ENCODE peak calls at places on chromosomes 3 and 15, in ten cellular contexts. F is right lobe of liver, T is sigmoid colon, V is tibial nerve, D is uterus, Y is thyroid gland, C is breast epithelium, S is heart left ventricle, U is A549, R is Peyer's patch. Q is an unnamed sample.

GRCh38 chr15:53976844-53977392 is 1.3 kb upstream of the UNC13C start:
- DNase-seq in F (no peak), T (no peak), V (no peak), D (no peak), Y (peak; percentile 77), C (peak; percentile 52), S (no peak), U (peak; percentile 42), R (no peak), Q (no peak)

GRCh38 chr3:174169736-174170135 is 689.4 kb upstream of the NAALADL2 start:
- DNase-seq in F (no peak), T (no peak), V (no peak), D (no peak), Y (no peak), C (no peak), S (no peak), U (no peak), R (no peak), Q (no peak)

GRCh38 chr3:112605285-112605684 is 35.7 kb downstream of the CCDC80 start:
- DNase-seq in F (no peak), T (no peak), V (no peak), D (no peak), Y (peak; percentile 6), C (no peak), S (no peak), U (peak; percentile 27), R (no peak), Q (no peak)

GRCh38 chr3:146177986-146178385 is 17.0 kb upstream of the PLOD2 start:
- DNase-seq in F (no peak), T (no peak), V (no peak), D (no peak), Y (no peak), C (no peak), S (no peak), U (no peak), R (no peak), Q (no peak)

GRCh38 chr3:30347679-30348216 is 258.7 kb upstream of the TGFBR2 start:
- DNase-seq in F (no peak), T (no peak), V (no peak), D (no peak), Y (no peak), C (no peak), S (no peak), U (no peak), R (no peak), Q (no peak)

GRCh38 chr3:56921573-56922571 is 120.1 kb upstream of the ARHGEF3 start:
- DNase-seq in F (no peak), T (peak; percentile 71), V (no peak), D (no peak), Y (peak; percentile 70), C (no peak), S (no peak), U (no peak), R (no peak), Q (no peak)

GRCh38 chr15:64503197-64503596 is 42.8 kb downstream of the ZNF609 start:
- DNase-seq in F (no peak), T (no peak), V (no peak), D (peak; percentile 23), Y (no peak), C (no peak), S (no peak), U (no peak), R (no peak), Q (no peak)

GRCh38 chr15:43777293-43777819 is 590 bp upstream of the ELL3 start:
- DNase-seq in F (peak; percentile 87), T (peak; percentile 91), V (peak; percentile 78), D (peak; percentile 79), Y (peak; percentile 80), C (peak; percentile 84), S (peak; percentile 80), U (peak; percentile 79), R (peak; percentile 91), Q (no peak)

GRCh38 chr3:61612211-61612995 is 51.0 kb downstream of the PTPRG start:
- DNase-seq in F (no peak), T (no peak), V (no peak), D (no peak), Y (no peak), C (no peak), S (no peak), U (no peak), R (no peak), Q (no peak)

GRCh38 chr3:29374255-29374654 is 93.4 kb downstream of the RBMS3 start:
- DNase-seq in F (no peak), T (no peak), V (no peak), D (no peak), Y (no peak), C (no peak), S (no peak), U (no peak), R (no peak), Q (no peak)

DNA sequence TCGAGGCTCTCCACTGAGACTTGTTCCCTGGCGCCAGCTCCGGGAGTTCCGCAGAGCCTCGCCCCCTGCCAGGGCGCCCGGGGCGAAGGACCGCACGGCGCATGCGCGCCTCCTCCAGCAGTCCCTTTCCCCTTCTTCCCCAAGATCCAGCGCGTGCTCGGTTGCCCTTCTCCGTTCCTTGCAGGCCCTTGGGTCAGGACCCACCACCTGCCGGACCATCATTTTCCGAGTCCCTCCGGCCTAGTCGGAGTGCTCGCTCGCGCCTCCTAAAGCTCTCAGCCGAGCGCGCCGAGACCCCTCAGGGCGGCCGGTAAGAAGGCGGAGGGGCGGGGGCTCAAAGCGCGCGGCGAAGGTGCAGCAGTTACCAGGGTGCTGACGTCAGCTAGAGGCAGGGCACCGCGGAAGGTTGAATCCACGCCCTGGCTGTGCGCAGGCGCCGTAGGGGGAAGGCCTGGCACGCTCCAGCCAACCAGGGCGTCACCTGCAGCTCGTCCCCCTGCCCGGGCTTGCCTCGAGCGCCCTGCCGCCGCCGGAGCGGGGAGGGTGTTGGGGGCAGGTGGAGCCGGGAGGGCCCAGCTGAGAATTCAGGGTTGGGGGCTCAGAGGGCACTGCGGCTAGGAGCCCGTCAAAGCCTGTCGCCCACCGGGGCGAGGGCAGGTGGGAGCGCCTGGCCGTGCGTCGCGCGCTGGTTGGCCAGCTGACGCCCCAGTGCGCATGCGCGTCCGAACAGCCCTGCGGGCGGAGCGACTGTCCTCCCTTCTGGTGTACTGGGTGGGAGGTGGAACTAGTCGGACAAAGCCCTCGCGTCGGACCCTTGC is at the start of gene TCAIM:
- DNase-seq in F (peak; percentile 98), T (peak; percentile 99), V (peak; percentile 90), D (peak; percentile 97), Y (peak; percentile 99), C (peak; percentile 97), S (peak; percentile 97), U (peak; percentile 97), R (peak; percentile 99), Q (peak; percentile 82)
- TF ChIP-seq POLR2A in F (peak; percentile 98), T (peak; percentile 95), V (peak; percentile 88), D (peak; percentile 76), Y (peak; percentile 63), C (no peak), S (peak; percentile 85), U (peak; percentile 76), R (peak; percentile 86), Q (no peak)

GRCh38 chr15:80999623-81000036 is 1.1 kb upstream of the TLNRD1 start:
- DNase-seq in F (peak; percentile 42), T (no peak), V (no peak), D (no peak), Y (no peak), C (peak; percentile 60), S (peak; percentile 24), U (no peak), R (peak; percentile 84), Q (no peak)
- TF ChIP-seq POLR2A in F (no peak), T (no peak), V (no peak), D (no peak), Y (no peak), C (no peak), S (no peak), U (no peak), R (peak; percentile 32), Q (no peak)

DNA sequence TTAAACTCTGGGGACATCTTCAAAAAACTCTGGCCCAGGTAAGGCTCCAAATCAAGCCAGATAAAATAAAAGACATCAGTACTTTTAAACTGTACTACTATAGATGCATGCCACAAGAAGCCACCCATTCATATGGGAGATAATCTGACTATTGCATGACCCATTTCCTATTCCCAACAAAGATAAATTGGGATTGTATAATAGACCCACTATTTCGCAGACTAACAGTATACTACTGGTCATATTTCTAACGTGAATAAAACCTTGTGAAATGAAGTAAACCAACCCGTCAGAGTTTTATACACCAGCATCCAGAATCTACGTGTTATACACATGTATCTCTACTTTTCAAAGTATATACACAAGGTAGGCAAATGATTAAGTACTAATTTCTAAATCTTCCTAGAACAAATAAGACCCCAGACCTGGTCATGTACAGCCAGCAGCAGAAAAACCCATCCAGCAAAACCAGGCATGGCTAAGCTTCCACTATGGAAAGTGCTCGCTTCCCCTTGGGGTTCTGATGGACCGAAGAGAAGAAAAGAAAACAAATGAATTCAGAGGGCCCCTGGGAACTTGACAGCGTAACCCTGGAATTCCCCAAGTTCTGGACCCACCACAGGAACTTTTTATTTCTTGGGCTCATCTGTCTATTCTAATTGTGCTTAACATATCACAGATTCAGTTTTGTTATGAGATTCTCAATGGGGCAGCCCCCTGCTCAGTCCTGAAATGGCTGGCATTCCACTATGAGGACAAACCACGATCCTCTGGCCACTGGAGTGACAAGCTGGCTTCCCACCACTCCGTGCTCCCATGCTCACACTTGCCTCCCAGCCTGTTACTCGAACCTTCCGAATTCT is 69.1 kb downstream of the MB21D2 start:
- DNase-seq in F (no peak), T (no peak), V (no peak), D (no peak), Y (no peak), C (no peak), S (no peak), U (no peak), R (no peak), Q (no peak)
- TF ChIP-seq POLR2A in F (no peak), T (no peak), V (no peak), D (no peak), Y (no peak), C (no peak), S (no peak), U (no peak), R (no peak), Q (no peak)

GRCh38 chr3:133805702-133806475 is at the start of gene SRPRB:
- DNase-seq in F (peak; percentile 97), T (peak; percentile 96), V (peak; percentile 89), D (peak; percentile 91), Y (peak; percentile 95), C (peak; percentile 87), S (peak; percentile 94), U (peak; percentile 91), R (peak; percentile 98), Q (peak; percentile 64)
- TF ChIP-seq POLR2A in F (peak; percentile 77), T (peak; percentile 21), V (peak; percentile 44), D (peak; percentile 35), Y (no peak), C (no peak), S (peak; percentile 77), U (peak; percentile 87), R (peak; percentile 72), Q (no peak)

DNA sequence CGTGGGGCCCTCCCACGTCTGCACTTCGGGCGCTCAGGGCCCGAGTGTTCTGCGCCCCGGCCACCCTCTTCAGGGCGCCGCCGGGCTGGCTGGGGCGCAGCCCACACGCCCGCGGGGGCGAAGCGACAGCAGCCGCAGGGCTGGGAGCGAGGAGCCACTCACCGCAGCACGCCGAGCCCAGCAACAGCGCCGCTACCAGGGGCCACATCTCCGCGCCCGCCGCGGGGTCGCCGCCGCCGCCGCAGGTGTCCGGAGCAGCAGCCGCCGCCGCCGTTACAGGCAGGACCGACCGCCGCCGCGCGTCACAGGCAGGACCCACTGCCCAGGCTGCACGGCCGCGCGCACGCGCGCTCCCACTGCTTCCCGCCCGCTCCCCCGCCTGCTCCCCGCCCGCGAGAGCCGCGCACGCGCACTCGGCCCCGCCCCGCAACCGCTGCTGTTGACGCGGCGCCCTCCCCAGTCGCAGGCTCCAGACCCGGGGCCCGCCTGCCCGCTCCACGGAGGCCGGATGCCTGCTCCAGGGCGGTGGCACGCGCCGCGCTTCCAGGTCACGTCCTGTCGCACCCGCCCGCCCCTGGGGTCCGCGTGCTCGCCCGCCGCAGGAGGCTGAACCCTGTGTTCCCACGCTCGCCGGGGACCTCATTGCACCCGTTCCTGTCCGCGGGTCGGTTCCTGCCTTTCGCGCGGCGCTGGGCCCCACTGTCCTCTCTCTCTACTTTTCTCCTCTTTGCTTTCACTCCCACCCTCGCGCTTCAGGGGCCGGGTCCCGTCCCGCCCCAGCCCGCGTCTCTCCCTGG is at the start of gene CD47:
- DNase-seq in F (peak; percentile 98), T (peak; percentile 97), V (peak; percentile 87), D (peak; percentile 89), Y (peak; percentile 94), C (peak; percentile 93), S (peak; percentile 97), U (peak; percentile 86), R (peak; percentile 97), Q (peak; percentile 69)
- TF ChIP-seq POLR2A in F (peak; percentile 83), T (peak; percentile 49), V (peak; percentile 89), D (peak; percentile 78), Y (peak; percentile 85), C (peak; percentile 50), S (peak; percentile 89), U (peak; percentile 77), R (peak; percentile 66), Q (peak; percentile 83)